ENCODE peak calls at places on chromosome 4, in eight cellular contexts. One of them, this sample, is unnamed.

GRCh38 chr4:17010426-17011087 is 112.1 kb upstream of the LDB2 start:
- DNase-seq in stimulated activated CD4-positive, alpha-beta T cell treated with anti-CD3 and anti-CD28 coated beads, Interleukin-2, amount 100 ng/mL, for 4 hours: no peak
- DNase-seq in right cardiac atrium: no peak
- DNase-seq in AG04450: no peak
- DNase-seq in M059J: no peak
- DNase-seq in T-cell: no peak
- DNase-seq in fibroblast of mammary gland: no peak
- DNase-seq in stimulated activated naive B cell treated with anti-CD40 and anti-IgM and Interleukin-4, amounts not matched to agents 10 μg/mL and 1 μg/mL and 100 μg/mL, for 72 hours: no peak
- DNase-seq in this sample: no peak

GRCh38 chr4:82043081-82043808 is 330.5 kb downstream of the HNRNPD start:
- DNase-seq in fibroblast of mammary gland: no peak
- DNase-seq in AG04450: no peak
- DNase-seq in M059J: no peak
- DNase-seq in right cardiac atrium: peak; percentile 37
- DNase-seq in T-cell: no peak
- DNase-seq in stimulated activated CD4-positive, alpha-beta T cell treated with anti-CD3 and anti-CD28 coated beads, Interleukin-2, amount 100 ng/mL, for 4 hours: no peak
- DNase-seq in stimulated activated naive B cell treated with anti-CD40 and anti-IgM and Interleukin-4, amounts not matched to agents 10 μg/mL and 1 μg/mL and 100 μg/mL, for 72 hours: no peak
- DNase-seq in this sample: no peak

GRCh38 chr4:186904104-186904503 is 180.4 kb upstream of the FAT1 start:
- DNase-seq in right cardiac atrium: no peak
- DNase-seq in T-cell: no peak
- DNase-seq in stimulated activated naive B cell treated with anti-CD40 and anti-IgM and Interleukin-4, amounts not matched to agents 10 μg/mL and 1 μg/mL and 100 μg/mL, for 72 hours: no peak
- DNase-seq in stimulated activated CD4-positive, alpha-beta T cell treated with anti-CD3 and anti-CD28 coated beads, Interleukin-2, amount 100 ng/mL, for 4 hours: no peak
- DNase-seq in fibroblast of mammary gland: peak; percentile 92
- DNase-seq in M059J: peak; percentile 81
- DNase-seq in AG04450: peak; percentile 55
- DNase-seq in this sample: no peak

GRCh38 chr4:94420356-94420755 is 31.4 kb upstream of the PDLIM5 start:
- DNase-seq in T-cell: no peak
- DNase-seq in stimulated activated CD4-positive, alpha-beta T cell treated with anti-CD3 and anti-CD28 coated beads, Interleukin-2, amount 100 ng/mL, for 4 hours: no peak
- DNase-seq in AG04450: no peak
- DNase-seq in right cardiac atrium: no peak
- DNase-seq in M059J: no peak
- DNase-seq in fibroblast of mammary gland: peak; percentile 25
- DNase-seq in stimulated activated naive B cell treated with anti-CD40 and anti-IgM and Interleukin-4, amounts not matched to agents 10 μg/mL and 1 μg/mL and 100 μg/mL, for 72 hours: no peak
- DNase-seq in this sample: no peak

GRCh38 chr4:1111259-1111809 is 2.0 kb downstream of the RNF212 start:
- DNase-seq in T-cell: no peak
- DNase-seq in stimulated activated CD4-positive, alpha-beta T cell treated with anti-CD3 and anti-CD28 coated beads, Interleukin-2, amount 100 ng/mL, for 4 hours: no peak
- DNase-seq in right cardiac atrium: no peak
- DNase-seq in fibroblast of mammary gland: no peak
- DNase-seq in stimulated activated naive B cell treated with anti-CD40 and anti-IgM and Interleukin-4, amounts not matched to agents 10 μg/mL and 1 μg/mL and 100 μg/mL, for 72 hours: no peak
- DNase-seq in AG04450: no peak
- DNase-seq in M059J: no peak
- DNase-seq in this sample: no peak

GRCh38 chr4:169485084-169485483 is 127.3 kb downstream of the NEK1 start:
- DNase-seq in right cardiac atrium: no peak
- DNase-seq in M059J: no peak
- DNase-seq in fibroblast of mammary gland: peak; percentile 53
- DNase-seq in stimulated activated CD4-positive, alpha-beta T cell treated with anti-CD3 and anti-CD28 coated beads, Interleukin-2, amount 100 ng/mL, for 4 hours: no peak
- DNase-seq in stimulated activated naive B cell treated with anti-CD40 and anti-IgM and Interleukin-4, amounts not matched to agents 10 μg/mL and 1 μg/mL and 100 μg/mL, for 72 hours: no peak
- DNase-seq in T-cell: no peak
- DNase-seq in AG04450: no peak
- DNase-seq in this sample: no peak

GRCh38 chr4:122921971-122922876 is at the start of gene NUDT6:
- DNase-seq in T-cell: peak; percentile 17
- DNase-seq in fibroblast of mammary gland: peak; percentile 74
- DNase-seq in right cardiac atrium: peak; percentile 87
- DNase-seq in stimulated activated naive B cell treated with anti-CD40 and anti-IgM and Interleukin-4, amounts not matched to agents 10 μg/mL and 1 μg/mL and 100 μg/mL, for 72 hours: peak; percentile 30
- DNase-seq in stimulated activated CD4-positive, alpha-beta T cell treated with anti-CD3 and anti-CD28 coated beads, Interleukin-2, amount 100 ng/mL, for 4 hours: peak; percentile 1
- DNase-seq in AG04450: peak; percentile 6
- DNase-seq in M059J: peak; percentile 70
- DNase-seq in this sample: no peak

GRCh38 chr4:86895692-86896488 is 3.7 kb upstream of the C4orf36 start:
- DNase-seq in M059J: peak; percentile 72
- DNase-seq in stimulated activated CD4-positive, alpha-beta T cell treated with anti-CD3 and anti-CD28 coated beads, Interleukin-2, amount 100 ng/mL, for 4 hours: no peak
- DNase-seq in stimulated activated naive B cell treated with anti-CD40 and anti-IgM and Interleukin-4, amounts not matched to agents 10 μg/mL and 1 μg/mL and 100 μg/mL, for 72 hours: no peak
- DNase-seq in right cardiac atrium: no peak
- DNase-seq in T-cell: no peak
- DNase-seq in AG04450: no peak
- DNase-seq in fibroblast of mammary gland: peak; percentile 78
- DNase-seq in this sample: no peak

GRCh38 chr4:105698607-105699006 is 9.9 kb downstream of the INTS12 start:
- DNase-seq in T-cell: no peak
- DNase-seq in AG04450: no peak
- DNase-seq in stimulated activated naive B cell treated with anti-CD40 and anti-IgM and Interleukin-4, amounts not matched to agents 10 μg/mL and 1 μg/mL and 100 μg/mL, for 72 hours: no peak
- DNase-seq in right cardiac atrium: no peak
- DNase-seq in fibroblast of mammary gland: no peak
- DNase-seq in stimulated activated CD4-positive, alpha-beta T cell treated with anti-CD3 and anti-CD28 coated beads, Interleukin-2, amount 100 ng/mL, for 4 hours: no peak
- DNase-seq in M059J: no peak
- DNase-seq in this sample: no peak

GRCh38 chr4:74821541-74821940 is 27.2 kb upstream of the BTC start:
- DNase-seq in AG04450: no peak
- DNase-seq in right cardiac atrium: no peak
- DNase-seq in T-cell: no peak
- DNase-seq in M059J: no peak
- DNase-seq in fibroblast of mammary gland: no peak
- DNase-seq in stimulated activated CD4-positive, alpha-beta T cell treated with anti-CD3 and anti-CD28 coated beads, Interleukin-2, amount 100 ng/mL, for 4 hours: no peak
- DNase-seq in stimulated activated naive B cell treated with anti-CD40 and anti-IgM and Interleukin-4, amounts not matched to agents 10 μg/mL and 1 μg/mL and 100 μg/mL, for 72 hours: no peak
- DNase-seq in this sample: no peak

GRCh38 chr4:170529760-170530440 is 440.1 kb upstream of the AADAT start:
- DNase-seq in right cardiac atrium: no peak
- DNase-seq in M059J: no peak
- DNase-seq in AG04450: no peak
- DNase-seq in stimulated activated naive B cell treated with anti-CD40 and anti-IgM and Interleukin-4, amounts not matched to agents 10 μg/mL and 1 μg/mL and 100 μg/mL, for 72 hours: no peak
- DNase-seq in T-cell: no peak
- DNase-seq in fibroblast of mammary gland: no peak
- DNase-seq in stimulated activated CD4-positive, alpha-beta T cell treated with anti-CD3 and anti-CD28 coated beads, Interleukin-2, amount 100 ng/mL, for 4 hours: no peak
- DNase-seq in this sample: no peak

GRCh38 chr4:688695-689497 is at the start of gene SLC49A3:
- DNase-seq in right cardiac atrium: peak; percentile 80
- DNase-seq in AG04450: no peak
- DNase-seq in fibroblast of mammary gland: no peak
- DNase-seq in stimulated activated CD4-positive, alpha-beta T cell treated with anti-CD3 and anti-CD28 coated beads, Interleukin-2, amount 100 ng/mL, for 4 hours: no peak
- DNase-seq in M059J: no peak
- DNase-seq in T-cell: no peak
- DNase-seq in stimulated activated naive B cell treated with anti-CD40 and anti-IgM and Interleukin-4, amounts not matched to agents 10 μg/mL and 1 μg/mL and 100 μg/mL, for 72 hours: no peak
- DNase-seq in this sample: no peak

This sample was measured in effector memory CD4-positive, alpha-beta T cell.